ENCODE peak calls at places on chromosomes 13 and 19, in nine cellular contexts. One of them, this sample, is unnamed.

GRCh38 chr13:21735621-21736401 is 64.9 kb downstream of the FGF9 start:
- DNase-seq in BJ: no peak
- DNase-seq in dorsolateral prefrontal cortex: no peak
- DNase-seq in astrocyte: no peak
- DNase-seq in colonic mucosa: no peak
- DNase-seq in activated naive CD8-positive, alpha-beta T cell treated with anti-CD3 and anti-CD28 coated beads, Interleukin-2, amount 50 U/mL, for 16 hours: no peak
- DNase-seq in activated T-helper 2 cell treated with anti-CD3 and anti-CD28 coated beads, Interferon-gamma antibody, Interleukin-2, Interleukin-4, amounts not matched to agents 10 μg/mL and 5 μg/mL and 100 μg/mL, durations not matched to agents 14 hours and 24 hours and 36 hours: no peak
- DNase-seq in AG04450: no peak
- DNase-seq in stimulated activated CD4-positive, alpha-beta T cell treated with anti-CD3 and anti-CD28 coated beads, Interleukin-15, amount 100 ng/mL, for 1 hour: no peak
- DNase-seq in this sample: no peak

GRCh38 chr19:6249296-6249695 is 30.5 kb downstream of the MLLT1 start:
- DNase-seq in BJ: no peak
- DNase-seq in dorsolateral prefrontal cortex: peak; percentile 68
- DNase-seq in astrocyte: peak; percentile 27
- DNase-seq in colonic mucosa: no peak
- DNase-seq in activated naive CD8-positive, alpha-beta T cell treated with anti-CD3 and anti-CD28 coated beads, Interleukin-2, amount 50 U/mL, for 16 hours: no peak
- DNase-seq in activated T-helper 2 cell treated with anti-CD3 and anti-CD28 coated beads, Interferon-gamma antibody, Interleukin-2, Interleukin-4, amounts not matched to agents 10 μg/mL and 5 μg/mL and 100 μg/mL, durations not matched to agents 14 hours and 24 hours and 36 hours: no peak
- DNase-seq in AG04450: no peak
- DNase-seq in stimulated activated CD4-positive, alpha-beta T cell treated with anti-CD3 and anti-CD28 coated beads, Interleukin-15, amount 100 ng/mL, for 1 hour: no peak
- DNase-seq in this sample: no peak

GRCh38 chr13:20696073-20696472 is 7.4 kb upstream of the IL17D start:
- DNase-seq in BJ: no peak
- DNase-seq in dorsolateral prefrontal cortex: no peak
- DNase-seq in astrocyte: no peak
- DNase-seq in colonic mucosa: no peak
- DNase-seq in activated naive CD8-positive, alpha-beta T cell treated with anti-CD3 and anti-CD28 coated beads, Interleukin-2, amount 50 U/mL, for 16 hours: no peak
- DNase-seq in activated T-helper 2 cell treated with anti-CD3 and anti-CD28 coated beads, Interferon-gamma antibody, Interleukin-2, Interleukin-4, amounts not matched to agents 10 μg/mL and 5 μg/mL and 100 μg/mL, durations not matched to agents 14 hours and 24 hours and 36 hours: no peak
- DNase-seq in AG04450: no peak
- DNase-seq in stimulated activated CD4-positive, alpha-beta T cell treated with anti-CD3 and anti-CD28 coated beads, Interleukin-15, amount 100 ng/mL, for 1 hour: no peak
- DNase-seq in this sample: no peak

GRCh38 chr19:50460161-50460765 is 16.0 kb upstream of the EMC10 start:
- DNase-seq in BJ: no peak
- DNase-seq in dorsolateral prefrontal cortex: no peak
- DNase-seq in astrocyte: peak; percentile 56
- DNase-seq in colonic mucosa: no peak
- DNase-seq in activated naive CD8-positive, alpha-beta T cell treated with anti-CD3 and anti-CD28 coated beads, Interleukin-2, amount 50 U/mL, for 16 hours: no peak
- DNase-seq in activated T-helper 2 cell treated with anti-CD3 and anti-CD28 coated beads, Interferon-gamma antibody, Interleukin-2, Interleukin-4, amounts not matched to agents 10 μg/mL and 5 μg/mL and 100 μg/mL, durations not matched to agents 14 hours and 24 hours and 36 hours: no peak
- DNase-seq in AG04450: no peak
- DNase-seq in stimulated activated CD4-positive, alpha-beta T cell treated with anti-CD3 and anti-CD28 coated beads, Interleukin-15, amount 100 ng/mL, for 1 hour: no peak
- DNase-seq in this sample: no peak

GRCh38 chr13:76884167-76884566 is 2.0 kb downstream of the KCTD12 start:
- DNase-seq in BJ: no peak
- DNase-seq in dorsolateral prefrontal cortex: no peak
- DNase-seq in astrocyte: no peak
- DNase-seq in colonic mucosa: peak; percentile 64
- DNase-seq in activated naive CD8-positive, alpha-beta T cell treated with anti-CD3 and anti-CD28 coated beads, Interleukin-2, amount 50 U/mL, for 16 hours: no peak
- DNase-seq in activated T-helper 2 cell treated with anti-CD3 and anti-CD28 coated beads, Interferon-gamma antibody, Interleukin-2, Interleukin-4, amounts not matched to agents 10 μg/mL and 5 μg/mL and 100 μg/mL, durations not matched to agents 14 hours and 24 hours and 36 hours: no peak
- DNase-seq in AG04450: no peak
- DNase-seq in stimulated activated CD4-positive, alpha-beta T cell treated with anti-CD3 and anti-CD28 coated beads, Interleukin-15, amount 100 ng/mL, for 1 hour: no peak
- DNase-seq in this sample: no peak

GRCh38 chr13:26678796-26679195 is 81.8 kb downstream of the GPR12 start:
- DNase-seq in BJ: no peak
- DNase-seq in dorsolateral prefrontal cortex: no peak
- DNase-seq in astrocyte: no peak
- DNase-seq in colonic mucosa: no peak
- DNase-seq in activated naive CD8-positive, alpha-beta T cell treated with anti-CD3 and anti-CD28 coated beads, Interleukin-2, amount 50 U/mL, for 16 hours: no peak
- DNase-seq in activated T-helper 2 cell treated with anti-CD3 and anti-CD28 coated beads, Interferon-gamma antibody, Interleukin-2, Interleukin-4, amounts not matched to agents 10 μg/mL and 5 μg/mL and 100 μg/mL, durations not matched to agents 14 hours and 24 hours and 36 hours: no peak
- DNase-seq in AG04450: no peak
- DNase-seq in stimulated activated CD4-positive, alpha-beta T cell treated with anti-CD3 and anti-CD28 coated beads, Interleukin-15, amount 100 ng/mL, for 1 hour: no peak
- DNase-seq in this sample: no peak

GRCh38 chr19:17079710-17080440 is 4.3 kb downstream of the MYO9B start:
- DNase-seq in BJ: peak; percentile 92
- DNase-seq in dorsolateral prefrontal cortex: peak; percentile 81
- DNase-seq in astrocyte: peak; percentile 98
- DNase-seq in colonic mucosa: peak; percentile 43
- DNase-seq in activated naive CD8-positive, alpha-beta T cell treated with anti-CD3 and anti-CD28 coated beads, Interleukin-2, amount 50 U/mL, for 16 hours: peak; percentile 48
- DNase-seq in activated T-helper 2 cell treated with anti-CD3 and anti-CD28 coated beads, Interferon-gamma antibody, Interleukin-2, Interleukin-4, amounts not matched to agents 10 μg/mL and 5 μg/mL and 100 μg/mL, durations not matched to agents 14 hours and 24 hours and 36 hours: peak; percentile 57
- DNase-seq in AG04450: peak; percentile 99
- DNase-seq in stimulated activated CD4-positive, alpha-beta T cell treated with anti-CD3 and anti-CD28 coated beads, Interleukin-15, amount 100 ng/mL, for 1 hour: peak; percentile 51
- DNase-seq in this sample: peak; percentile 98

GRCh38 chr13:110062077-110062776 is 244.7 kb downstream of the COL4A1 start:
- DNase-seq in BJ: no peak
- DNase-seq in dorsolateral prefrontal cortex: no peak
- DNase-seq in astrocyte: peak; percentile 32
- DNase-seq in colonic mucosa: no peak
- DNase-seq in activated naive CD8-positive, alpha-beta T cell treated with anti-CD3 and anti-CD28 coated beads, Interleukin-2, amount 50 U/mL, for 16 hours: no peak
- DNase-seq in activated T-helper 2 cell treated with anti-CD3 and anti-CD28 coated beads, Interferon-gamma antibody, Interleukin-2, Interleukin-4, amounts not matched to agents 10 μg/mL and 5 μg/mL and 100 μg/mL, durations not matched to agents 14 hours and 24 hours and 36 hours: no peak
- DNase-seq in AG04450: no peak
- DNase-seq in stimulated activated CD4-positive, alpha-beta T cell treated with anti-CD3 and anti-CD28 coated beads, Interleukin-15, amount 100 ng/mL, for 1 hour: no peak
- DNase-seq in this sample: no peak

GRCh38 chr19:39645800-39646411 is 9.8 kb upstream of the LGALS16 start:
- DNase-seq in BJ: no peak
- DNase-seq in dorsolateral prefrontal cortex: no peak
- DNase-seq in astrocyte: no peak
- DNase-seq in colonic mucosa: no peak
- DNase-seq in activated naive CD8-positive, alpha-beta T cell treated with anti-CD3 and anti-CD28 coated beads, Interleukin-2, amount 50 U/mL, for 16 hours: no peak
- DNase-seq in activated T-helper 2 cell treated with anti-CD3 and anti-CD28 coated beads, Interferon-gamma antibody, Interleukin-2, Interleukin-4, amounts not matched to agents 10 μg/mL and 5 μg/mL and 100 μg/mL, durations not matched to agents 14 hours and 24 hours and 36 hours: no peak
- DNase-seq in AG04450: no peak
- DNase-seq in stimulated activated CD4-positive, alpha-beta T cell treated with anti-CD3 and anti-CD28 coated beads, Interleukin-15, amount 100 ng/mL, for 1 hour: peak; percentile 3
- DNase-seq in this sample: no peak

This sample was measured in GM04503.